ENCODE peak calls at places on chromosomes 13 and 19, in five cellular contexts. One of them, this sample, is unnamed.

GRCh38 chr13:21971662-21972635 is 301.1 kb downstream of the FGF9 start:
- DNase-seq in AG10803: peak
- DNase-seq in omental fat pad: no peak
- DNase-seq in PC-9: no peak
- DNase-seq in cardiac fibroblast: no peak
- DNase-seq in this sample: no peak

GRCh38 chr13:76792680-76793334 is 93.4 kb downstream of the KCTD12 start:
- DNase-seq in AG10803: peak
- DNase-seq in omental fat pad: no peak
- DNase-seq in PC-9: no peak
- DNase-seq in cardiac fibroblast: peak
- DNase-seq in this sample: no peak

GRCh38 chr13:112450118-112450517 is 74.0 kb downstream of the SPACA7 start:
- DNase-seq in AG10803: no peak
- DNase-seq in omental fat pad: no peak
- DNase-seq in PC-9: no peak
- DNase-seq in cardiac fibroblast: no peak
- DNase-seq in this sample: no peak

GRCh38 chr13:112931028-112931934 is 37.7 kb upstream of the MCF2L start:
- DNase-seq in AG10803: peak
- DNase-seq in omental fat pad: no peak
- DNase-seq in PC-9: peak
- DNase-seq in cardiac fibroblast: peak
- DNase-seq in this sample: no peak

GRCh38 chr13:52850396-52851152 is 2.1 kb upstream of the PCDH8 start:
- DNase-seq in AG10803: peak
- DNase-seq in omental fat pad: no peak
- DNase-seq in PC-9: no peak
- DNase-seq in cardiac fibroblast: peak
- DNase-seq in this sample: no peak

GRCh38 chr19:5166262-5166661 is 174.3 kb downstream of the PTPRS start:
- DNase-seq in AG10803: peak
- DNase-seq in omental fat pad: no peak
- DNase-seq in PC-9: peak
- DNase-seq in cardiac fibroblast: peak
- DNase-seq in this sample: no peak

GRCh38 chr13:42654760-42655159 is 80.8 kb downstream of the TNFSF11 start:
- DNase-seq in AG10803: no peak
- DNase-seq in omental fat pad: no peak
- DNase-seq in PC-9: no peak
- DNase-seq in cardiac fibroblast: no peak
- DNase-seq in this sample: no peak

GRCh38 chr13:59823495-59823894 is 340.2 kb downstream of the DIAPH3 start:
- DNase-seq in AG10803: peak
- DNase-seq in omental fat pad: no peak
- DNase-seq in PC-9: no peak
- DNase-seq in cardiac fibroblast: peak
- DNase-seq in this sample: no peak

GRCh38 chr19:1997353-1998233 is 17.9 kb downstream of the BTBD2 start:
- DNase-seq in AG10803: no peak
- DNase-seq in omental fat pad: no peak
- DNase-seq in PC-9: no peak
- DNase-seq in cardiac fibroblast: no peak
- DNase-seq in this sample: no peak

GRCh38 chr19:58554494-58555368 is at the start of gene CHMP2A:
- DNase-seq in AG10803: peak
- DNase-seq in omental fat pad: peak
- DNase-seq in PC-9: peak
- DNase-seq in cardiac fibroblast: peak
- DNase-seq in this sample: peak

GRCh38 chr13:59112375-59112774 is 1051.4 kb downstream of the DIAPH3 start:
- DNase-seq in AG10803: peak
- DNase-seq in omental fat pad: no peak
- DNase-seq in PC-9: no peak
- DNase-seq in cardiac fibroblast: peak
- DNase-seq in this sample: no peak

GRCh38 chr13:73138276-73138950 is 79.6 kb downstream of the KLF5 start:
- DNase-seq in AG10803: peak
- DNase-seq in omental fat pad: no peak
- DNase-seq in PC-9: peak
- DNase-seq in cardiac fibroblast: peak
- DNase-seq in this sample: no peak

GRCh38 chr13:36193151-36193855 is 21.1 kb downstream of the SOHLH2 start:
- DNase-seq in AG10803: peak
- DNase-seq in omental fat pad: no peak
- DNase-seq in PC-9: peak
- DNase-seq in cardiac fibroblast: peak
- DNase-seq in this sample: no peak

GRCh38 chr13:77213644-77214043 is 113.2 kb downstream of the MYCBP2 start:
- DNase-seq in AG10803: no peak
- DNase-seq in omental fat pad: no peak
- DNase-seq in PC-9: no peak
- DNase-seq in cardiac fibroblast: peak
- DNase-seq in this sample: no peak

GRCh38 chr13:94617389-94618000 is 15.8 kb downstream of the GPR180 start:
- DNase-seq in AG10803: peak
- DNase-seq in omental fat pad: no peak
- DNase-seq in PC-9: no peak
- DNase-seq in cardiac fibroblast: peak
- DNase-seq in this sample: no peak

GRCh38 chr19:17001603-17002183 is 24.9 kb downstream of the CPAMD8 start:
- DNase-seq in AG10803: no peak
- DNase-seq in omental fat pad: no peak
- DNase-seq in PC-9: no peak
- DNase-seq in cardiac fibroblast: no peak
- DNase-seq in this sample: peak

GRCh38 chr13:50033696-50034095 is 18.5 kb downstream of the KCNRG start:
- DNase-seq in AG10803: peak
- DNase-seq in omental fat pad: no peak
- DNase-seq in PC-9: no peak
- DNase-seq in cardiac fibroblast: peak
- DNase-seq in this sample: no peak

GRCh38 chr13:94178625-94179244 is 300.7 kb downstream of the DCT start:
- DNase-seq in AG10803: no peak
- DNase-seq in omental fat pad: no peak
- DNase-seq in PC-9: no peak
- DNase-seq in cardiac fibroblast: no peak
- DNase-seq in this sample: no peak

GRCh38 chr19:5625641-5626040 is 2.8 kb downstream of the SAFB start:
- DNase-seq in AG10803: no peak
- DNase-seq in omental fat pad: no peak
- DNase-seq in PC-9: no peak
- DNase-seq in cardiac fibroblast: no peak
- DNase-seq in this sample: no peak

GRCh38 chr13:23289917-23290357 is 109.2 kb downstream of the SGCG start:
- DNase-seq in AG10803: peak
- DNase-seq in omental fat pad: no peak
- DNase-seq in PC-9: no peak
- DNase-seq in cardiac fibroblast: peak
- DNase-seq in this sample: no peak

GRCh38 chr19:51559240-51559639 is 11.8 kb upstream of the ZNF175 start:
- DNase-seq in AG10803: no peak
- DNase-seq in omental fat pad: no peak
- DNase-seq in PC-9: no peak
- DNase-seq in cardiac fibroblast: no peak
- DNase-seq in this sample: no peak

GRCh38 chr19:39138221-39139211 is 12.9 kb downstream of the PAK4 start:
- DNase-seq in AG10803: no peak
- DNase-seq in omental fat pad: no peak
- DNase-seq in PC-9: no peak
- DNase-seq in cardiac fibroblast: no peak
- DNase-seq in this sample: no peak

GRCh38 chr13:34853161-34853560 is 88.9 kb upstream of the NBEA start:
- DNase-seq in AG10803: no peak
- DNase-seq in omental fat pad: no peak
- DNase-seq in PC-9: peak
- DNase-seq in cardiac fibroblast: no peak
- DNase-seq in this sample: no peak

GRCh38 chr19:2547033-2547680 is 71.2 kb downstream of the GADD45B start:
- DNase-seq in AG10803: no peak
- DNase-seq in omental fat pad: no peak
- DNase-seq in PC-9: no peak
- DNase-seq in cardiac fibroblast: no peak
- DNase-seq in this sample: no peak

GRCh38 chr13:43279696-43280095 is 256.3 kb downstream of the DNAJC15 start:
- DNase-seq in AG10803: no peak
- DNase-seq in omental fat pad: no peak
- DNase-seq in PC-9: no peak
- DNase-seq in cardiac fibroblast: no peak
- DNase-seq in this sample: no peak

GRCh38 chr13:88063741-88064140 is 392.6 kb downstream of the SLITRK5 start:
- DNase-seq in AG10803: no peak
- DNase-seq in omental fat pad: no peak
- DNase-seq in PC-9: no peak
- DNase-seq in cardiac fibroblast: no peak
- DNase-seq in this sample: no peak

DNA sequence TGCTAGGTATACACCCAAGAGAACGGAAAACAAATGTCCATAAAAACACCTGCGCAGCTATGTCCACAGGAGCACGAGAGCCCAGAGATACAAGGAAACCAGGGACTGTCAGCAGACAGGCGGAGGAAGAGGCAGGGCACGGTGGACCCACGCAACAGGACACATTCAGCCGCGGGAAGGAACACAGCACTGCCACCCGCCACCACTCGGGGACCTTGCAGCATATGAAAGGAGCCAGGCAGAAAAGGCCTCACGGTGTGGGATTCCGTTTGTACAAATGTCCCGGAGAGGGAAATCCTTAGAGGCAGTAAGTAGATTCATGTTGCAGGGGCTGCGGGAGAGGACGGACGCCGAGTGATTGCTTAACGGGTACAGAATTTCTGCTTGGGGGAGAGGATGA is 7.8 kb downstream of the HSPBP1 start:
- DNase-seq in AG10803: no peak
- DNase-seq in omental fat pad: no peak
- DNase-seq in PC-9: no peak
- DNase-seq in cardiac fibroblast: no peak
- DNase-seq in this sample: no peak
- TF ChIP-seq CTCF in AG10803: no peak
- TF ChIP-seq CTCF in omental fat pad: no peak
- TF ChIP-seq CTCF in PC-9: no peak
- TF ChIP-seq CTCF in cardiac fibroblast: no peak
- TF ChIP-seq CTCF in this sample: no peak

DNA sequence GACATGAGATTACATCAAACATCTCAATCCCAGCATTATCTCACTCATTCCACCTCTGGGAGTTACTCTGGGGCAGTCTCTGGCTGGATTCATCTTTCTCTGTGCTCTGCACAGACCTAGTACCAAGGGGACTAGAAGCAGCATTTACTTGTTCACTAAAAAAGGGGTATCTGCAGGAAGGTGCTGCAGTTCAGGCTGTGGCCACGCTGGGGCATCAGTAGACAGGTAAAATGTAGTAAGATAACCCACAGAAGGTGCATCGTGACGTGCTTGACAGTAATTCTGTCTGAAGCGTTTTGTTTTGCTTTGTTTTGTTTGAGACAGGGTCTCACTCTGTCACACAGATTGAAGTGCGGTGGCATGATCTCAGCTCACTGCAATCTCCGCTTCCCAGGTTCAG is 29.3 kb downstream of the ZNF564 start:
- DNase-seq in AG10803: no peak
- DNase-seq in omental fat pad: no peak
- DNase-seq in PC-9: no peak
- DNase-seq in cardiac fibroblast: no peak
- DNase-seq in this sample: no peak
- TF ChIP-seq CTCF in AG10803: no peak
- TF ChIP-seq CTCF in omental fat pad: no peak
- TF ChIP-seq CTCF in PC-9: no peak
- TF ChIP-seq CTCF in cardiac fibroblast: no peak
- TF ChIP-seq CTCF in this sample: no peak

DNA sequence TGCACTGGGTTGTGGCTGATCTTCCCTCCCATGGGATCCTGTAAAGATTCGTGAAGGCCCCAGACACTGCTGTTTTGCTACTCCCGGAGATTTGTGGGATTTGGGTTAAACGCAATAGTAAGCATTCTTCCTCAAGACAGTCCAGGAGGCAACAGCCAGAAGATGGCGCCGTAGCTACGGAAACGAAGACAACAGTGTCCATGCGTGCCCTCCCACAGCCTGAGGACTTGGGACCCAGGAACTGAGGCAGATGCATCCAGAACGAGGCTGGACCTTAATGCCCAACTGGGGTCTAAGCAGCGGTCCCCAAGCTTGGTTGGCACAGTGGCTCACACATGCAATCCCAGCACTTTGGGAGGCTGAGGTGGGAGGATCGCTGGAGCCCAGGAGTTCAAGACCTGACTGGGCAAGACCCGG is 57.6 kb upstream of the ZNF507 start:
- DNase-seq in AG10803: peak
- DNase-seq in omental fat pad: peak
- DNase-seq in PC-9: no peak
- DNase-seq in cardiac fibroblast: peak
- DNase-seq in this sample: no peak
- TF ChIP-seq CTCF in AG10803: peak
- TF ChIP-seq CTCF in omental fat pad: no peak
- TF ChIP-seq CTCF in PC-9: peak
- TF ChIP-seq CTCF in cardiac fibroblast: peak
- TF ChIP-seq CTCF in this sample: peak

GRCh38 chr19:15418588-15419412 is at the start of gene AKAP8L:
- DNase-seq in AG10803: peak
- DNase-seq in omental fat pad: peak
- DNase-seq in PC-9: peak
- DNase-seq in cardiac fibroblast: peak
- DNase-seq in this sample: peak

GRCh38 chr19:15421136-15421535 is 2.3 kb upstream of the AKAP8L start:
- DNase-seq in AG10803: no peak
- DNase-seq in omental fat pad: no peak
- DNase-seq in PC-9: no peak
- DNase-seq in cardiac fibroblast: no peak
- DNase-seq in this sample: no peak

GRCh38 chr19:15417699-15418098 is 1.1 kb downstream of the AKAP8L start:
- DNase-seq in AG10803: no peak
- DNase-seq in omental fat pad: no peak
- DNase-seq in PC-9: no peak
- DNase-seq in cardiac fibroblast: peak
- DNase-seq in this sample: no peak

GRCh38 chr19:15418112-15418587 is 638 bp downstream of the AKAP8L start:
- DNase-seq in AG10803: peak
- DNase-seq in omental fat pad: no peak
- DNase-seq in PC-9: no peak
- DNase-seq in cardiac fibroblast: peak
- DNase-seq in this sample: no peak

DNA sequence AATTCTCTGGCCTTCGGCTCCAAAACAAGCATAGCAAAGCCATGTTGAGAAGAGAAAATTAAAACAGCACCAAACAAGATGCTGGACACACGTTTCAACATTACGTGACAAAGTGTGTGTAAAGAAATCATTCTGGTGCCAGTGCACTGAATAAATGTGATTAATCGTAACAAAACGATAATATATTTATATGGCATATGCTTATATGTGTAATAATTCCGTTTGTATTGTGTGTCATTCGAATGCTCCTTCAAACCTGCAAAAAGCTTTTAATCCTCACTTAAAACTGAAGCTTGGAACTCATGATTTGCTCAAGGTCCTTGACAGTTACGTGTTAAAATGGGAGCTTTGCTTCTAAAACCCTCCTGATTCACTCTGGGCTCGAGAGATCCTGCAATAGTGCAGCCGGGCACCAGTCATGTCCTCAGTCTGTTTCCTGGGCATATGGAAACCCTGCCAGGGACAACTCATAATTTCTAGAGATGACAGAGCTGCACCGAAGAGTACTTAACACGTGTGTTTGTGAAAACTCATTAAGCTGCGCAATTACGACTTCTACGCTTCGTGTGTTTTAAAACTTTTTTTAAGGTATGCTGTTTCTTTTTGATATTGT is 731 bp upstream of the AKAP8L start:
- DNase-seq in AG10803: peak
- DNase-seq in omental fat pad: no peak
- DNase-seq in PC-9: no peak
- DNase-seq in cardiac fibroblast: no peak
- DNase-seq in this sample: no peak
- TF ChIP-seq CTCF in AG10803: no peak
- TF ChIP-seq CTCF in omental fat pad: no peak
- TF ChIP-seq CTCF in PC-9: peak
- TF ChIP-seq CTCF in cardiac fibroblast: no peak
- TF ChIP-seq CTCF in this sample: no peak